ENCODE peak calls at places on chromosomes 11 and 22, in five cellular contexts. J is AG10803, T is HCT116, O is esophagus squamous epithelium, D is retinal pigment epithelial cell. S is an unnamed sample.

GRCh38 chr22:37626144-37626543 is 13.3 kb upstream of the SH3BP1 start:
- DNase-seq in T (no peak), O (no peak), D (no peak), J (peak; percentile 57), S (peak; percentile 94)

GRCh38 chr11:7610393-7610792 is 62.9 kb downstream of the CYB5R2 start:
- DNase-seq in J (no peak), D (no peak), O (no peak), T (no peak), S (no peak)

GRCh38 chr22:28923826-28924732 is 40.7 kb downstream of the ZNRF3 start:
- DNase-seq in D (no peak), J (no peak), T (peak; percentile 55), O (no peak), S (no peak)

GRCh38 chr11:2558861-2559526 is 114.2 kb downstream of the KCNQ1 start:
- DNase-seq in O (no peak), J (no peak), T (no peak), D (no peak), S (no peak)

GRCh38 chr22:46142548-46143490 is 7.5 kb upstream of the PPARA start:
- DNase-seq in O (no peak), J (no peak), D (no peak), T (no peak), S (no peak)

GRCh38 chr11:73597340-73597955 is 464 bp downstream of the FAM168A start:
- DNase-seq in J (no peak), O (peak; percentile 32), T (no peak), D (no peak), S (no peak)

GRCh38 chr22:44427506-44428470 is 70.2 kb downstream of the RTL6 start:
- DNase-seq in D (no peak), O (no peak), T (no peak), J (no peak), S (no peak)

GRCh38 chr11:112318193-112318592 is 57.5 kb upstream of the PLET1 start:
- DNase-seq in J (peak; percentile 94), O (no peak), D (peak; percentile 84), T (peak; percentile 4), S (peak; percentile 53)

GRCh38 chr11:30314625-30315024 is 8.3 kb upstream of the ARL14EP start:
- DNase-seq in J (peak; percentile 16), D (no peak), O (no peak), T (no peak), S (no peak)

GRCh38 chr11:131465746-131466145 is 95.3 kb downstream of the NTM start:
- DNase-seq in D (no peak), T (no peak), O (no peak), J (no peak), S (no peak)

GRCh38 chr11:58549644-58550043 is 26.0 kb downstream of the LPXN start:
- DNase-seq in J (no peak), O (no peak), D (no peak), T (no peak), S (no peak)

GRCh38 chr11:47340010-47340409 is 12.5 kb downstream of the MYBPC3 start:
- DNase-seq in D (no peak), T (no peak), O (no peak), J (no peak), S (no peak)

GRCh38 chr11:61587951-61588695 is 7.2 kb upstream of the SYT7 start:
- DNase-seq in T (peak; percentile 46), J (no peak), O (no peak), D (no peak), S (peak; percentile 39)

GRCh38 chr11:72113170-72113808 is 794 bp upstream of the ANAPC15 start:
- DNase-seq in D (no peak), J (peak; percentile 60), O (no peak), T (no peak), S (peak; percentile 91)

GRCh38 chr22:39277135-39277607 is 32.4 kb upstream of the PDGFB start:
- DNase-seq in O (no peak), T (no peak), J (peak; percentile 69), D (no peak), S (peak; percentile 68)

GRCh38 chr22:39414886-39415285 is 15.3 kb downstream of the TAB1 start:
- DNase-seq in D (no peak), O (no peak), T (no peak), J (no peak), S (no peak)

GRCh38 chr11:9643751-9644150 is 20.1 kb upstream of the SWAP70 start:
- DNase-seq in O (no peak), T (no peak), J (no peak), D (no peak), S (no peak)

GRCh38 chr11:109819410-109819809 is 273.8 kb upstream of the ZC3H12C start:
- DNase-seq in T (no peak), O (no peak), D (no peak), J (peak; percentile 62), S (no peak)

GRCh38 chr11:75160880-75161279 is 10.0 kb downstream of the SLCO2B1 start:
- DNase-seq in J (no peak), O (no peak), D (no peak), T (no peak), S (no peak)
- H3K4me3 ChIP-seq in J (no peak overlapping the region), O (no peak overlapping the region), D (no peak overlapping the region), T (no peak overlapping the region), S (no peak overlapping the region)

GRCh38 chr11:71097506-71098240 is 154.7 kb downstream of the SHANK2 start:
- DNase-seq in D (no peak), J (no peak), O (no peak), T (no peak), S (no peak)
- H3K4me3 ChIP-seq in D (no peak overlapping the region), J (no peak overlapping the region), O (no peak overlapping the region), T (no peak overlapping the region), S (no peak overlapping the region)

GRCh38 chr11:65212226-65212801 is 30.6 kb downstream of the CAPN1 start:
- DNase-seq in O (no peak), J (no peak), T (no peak), D (no peak), S (no peak)
- H3K4me3 ChIP-seq in O (no peak overlapping the region), J (no peak overlapping the region), T (no peak overlapping the region), D (no peak overlapping the region), S (no peak overlapping the region)

GRCh38 chr11:75212463-75212862 is 28.1 kb upstream of the TPBGL start:
- DNase-seq in T (no peak), J (no peak), D (no peak), O (no peak), S (no peak)
- H3K4me3 ChIP-seq in T (no peak overlapping the region), J (no peak overlapping the region), D (no peak overlapping the region), O (no peak overlapping the region), S (no peak overlapping the region)

GRCh38 chr22:23008887-23009286 is 61.4 kb upstream of the GNAZ start:
- DNase-seq in T (no peak), J (no peak), D (no peak), O (no peak), S (no peak)
- H3K4me3 ChIP-seq in T (no peak overlapping the region), J (no peak overlapping the region), D (no peak overlapping the region), O (no peak overlapping the region), S (no peak overlapping the region)

DNA sequence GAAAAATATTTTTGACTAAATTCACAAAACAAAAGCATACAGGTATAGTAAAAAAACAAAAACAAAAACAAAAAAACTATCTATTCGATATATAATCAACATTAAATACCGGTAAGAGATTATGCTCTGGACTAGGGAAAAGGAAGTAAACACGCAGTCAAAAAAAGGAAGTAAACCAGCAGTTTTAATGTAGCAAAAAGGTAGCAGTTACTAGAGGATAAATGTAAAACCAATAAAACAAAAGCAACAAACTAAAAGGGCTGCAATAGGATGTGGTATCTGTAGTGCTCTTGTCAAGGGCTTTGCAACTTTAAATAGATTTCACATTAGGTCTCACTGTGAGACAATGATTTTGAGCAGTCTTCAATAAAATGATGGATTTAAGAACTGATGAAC is 2.4 kb downstream of the TRIM22 start:
- DNase-seq in J (no peak), T (no peak), D (no peak), O (no peak), S (no peak)
- H3K4me3 ChIP-seq in J (no peak overlapping the region), T (no peak overlapping the region), D (no peak overlapping the region), O (peak overlapping the region; percentile 48), S (no peak overlapping the region)

GRCh38 chr11:1337647-1338007 is 28.2 kb upstream of the TOLLIP start:
- DNase-seq in D (no peak), O (no peak), T (no peak), J (no peak), S (no peak)

GRCh38 chr11:1338201-1339065 is 29.0 kb upstream of the TOLLIP start:
- DNase-seq in J (no peak), O (no peak), D (no peak), T (no peak), S (no peak)

GRCh38 chr11:1335264-1335810 is 25.9 kb upstream of the TOLLIP start:
- DNase-seq in T (no peak), O (no peak), J (no peak), D (no peak), S (no peak)

GRCh38 chr11:1335811-1336761 is 26.7 kb upstream of the TOLLIP start:
- DNase-seq in T (no peak), O (no peak), D (peak; percentile 13), J (peak; percentile 94), S (peak; percentile 62)

GRCh38 chr11:1336836-1337646 is 27.6 kb upstream of the TOLLIP start:
- DNase-seq in J (no peak), T (no peak), D (no peak), O (no peak), S (no peak)
- H3K4me3 ChIP-seq in J (no peak overlapping the region), T (no peak overlapping the region), D (no peak overlapping the region), O (peak overlapping the region; percentile 60), S (no peak overlapping the region)

S was measured in MG63.